ENCODE peak calls at places on chromosomes 3 and 15, in six cellular contexts. A, I, G, O, K and C are unnamed samples.

GRCh38 chr3:114213669-114214541 is 23.5 kb downstream of the ZNF80 start:
- DNase-seq in K (peak), I (peak), A (no peak), G (no peak), O (no peak), C (no peak)

GRCh38 chr15:87816811-87817210 is 439.7 kb downstream of the NTRK3 start:
- DNase-seq in G (no peak), O (no peak), A (no peak), K (no peak), I (no peak), C (no peak)

GRCh38 chr3:142680710-142681109 is 43.1 kb upstream of the TRPC1 start:
- DNase-seq in O (no peak), A (no peak), K (no peak), I (no peak), G (no peak), C (no peak)

GRCh38 chr3:23455084-23455483 is 252.0 kb downstream of the UBE2E2 start:
- DNase-seq in I (no peak), G (no peak), K (no peak), A (no peak), O (no peak), C (no peak)

GRCh38 chr3:164004205-164004604 is 1074.1 kb downstream of the SI start:
- DNase-seq in K (no peak), A (no peak), O (no peak), G (no peak), I (no peak), C (no peak)

GRCh38 chr15:74259324-74259712 is 23.2 kb downstream of the CCDC33 start:
- DNase-seq in G (no peak), K (no peak), A (no peak), I (no peak), O (no peak), C (no peak)

GRCh38 chr3:12120374-12121140 is 38.2 kb downstream of the TIMP4 start:
- DNase-seq in A (no peak), K (no peak), O (no peak), I (no peak), G (no peak), C (no peak)

GRCh38 chr15:69939513-69940440 is 157.9 kb downstream of the TLE3 start:
- DNase-seq in G (no peak), A (no peak), I (no peak), K (no peak), O (no peak), C (no peak)

GRCh38 chr15:25939122-25939521 is 76.0 kb upstream of the ATP10A start:
- DNase-seq in I (no peak), K (no peak), O (no peak), G (no peak), A (no peak), C (no peak)

GRCh38 chr3:45060165-45060897 is 34.2 kb downstream of the CLEC3B start:
- DNase-seq in O (no peak), I (no peak), K (no peak), A (no peak), G (no peak), C (no peak)

GRCh38 chr3:115518100-115518852 is 105.0 kb upstream of the GAP43 start:
- DNase-seq in O (peak), K (no peak), I (no peak), A (peak), G (no peak), C (no peak)

GRCh38 chr15:79903626-79904025 is 6.8 kb upstream of the MTHFS start:
- DNase-seq in A (no peak), K (no peak), G (no peak), I (no peak), O (no peak), C (no peak)

GRCh38 chr3:24067483-24067882 is 122.4 kb downstream of the NR1D2 start:
- DNase-seq in O (no peak), A (no peak), G (no peak), I (no peak), K (no peak), C (no peak)

GRCh38 chr3:138124188-138124587 is 8.0 kb downstream of the A4GNT start:
- DNase-seq in G (no peak), I (no peak), K (no peak), A (no peak), O (no peak), C (no peak)

GRCh38 chr3:5427021-5427420 is 239.5 kb downstream of the EDEM1 start:
- DNase-seq in K (no peak), O (no peak), A (no peak), G (no peak), I (no peak), C (no peak)

GRCh38 chr3:184196536-184196935 is 10.5 kb downstream of the ABCF3 start:
- DNase-seq in K (no peak), I (no peak), A (peak), G (no peak), O (no peak), C (no peak)

GRCh38 chr3:46193436-46193835 is 14.7 kb downstream of the CCR1 start:
- DNase-seq in K (no peak), O (no peak), G (no peak), A (no peak), I (no peak), C (no peak)

GRCh38 chr3:71035886-71036285 is 547.6 kb downstream of the FOXP1 start:
- DNase-seq in I (no peak), O (no peak), A (no peak), G (no peak), K (no peak), C (no peak)

GRCh38 chr3:71087109-71088018 is 496.2 kb downstream of the FOXP1 start:
- DNase-seq in I (peak), G (no peak), O (no peak), K (peak), A (no peak), C (no peak)

GRCh38 chr3:197466586-197467399 is 89.0 kb downstream of the BDH1 start:
- DNase-seq in O (no peak), A (no peak), G (no peak), K (no peak), I (no peak), C (no peak)

GRCh38 chr15:27490867-27491595 is 520.0 kb downstream of the GABRG3 start:
- DNase-seq in I (no peak), K (no peak), O (no peak), G (no peak), A (no peak), C (no peak)

GRCh38 chr3:4739289-4740236 is 239.7 kb upstream of the BHLHE40 start:
- DNase-seq in A (no peak), I (no peak), K (peak), O (no peak), G (no peak), C (no peak)

GRCh38 chr15:69704229-69704628 is 251.6 kb downstream of the RPLP1 start:
- DNase-seq in O (no peak), I (no peak), G (no peak), K (no peak), A (no peak), C (peak)

GRCh38 chr15:85646538-85647091 is 148.1 kb downstream of the KLHL25 start:
- DNase-seq in K (peak), I (peak), A (no peak), O (no peak), G (no peak), C (no peak)

GRCh38 chr3:168622795-168623194 is 527.1 kb upstream of the GOLIM4 start:
- DNase-seq in G (no peak), K (no peak), A (no peak), O (no peak), I (no peak), C (no peak)

GRCh38 chr15:83698294-83698693 is 44.4 kb downstream of the ADAMTSL3 start:
- DNase-seq in O (peak), G (peak), A (peak), I (no peak), K (no peak), C (peak)

GRCh38 chr15:76134537-76134936 is 74.8 kb downstream of the TMEM266 start:
- DNase-seq in O (no peak), A (no peak), I (no peak), K (no peak), G (no peak), C (no peak)

GRCh38 chr15:73601449-73602425 is 31.5 kb downstream of the NPTN start:
- DNase-seq in O (peak), I (no peak), A (no peak), K (no peak), G (no peak), C (peak)

GRCh38 chr3:171790898-171791694 is 19.2 kb downstream of the PLD1 start:
- DNase-seq in G (no peak), A (no peak), O (no peak), I (no peak), K (no peak), C (no peak)

GRCh38 chr15:50884583-50884982 is 23.9 kb upstream of the AP4E1 start:
- DNase-seq in A (no peak), O (no peak), I (no peak), G (no peak), K (no peak), C (no peak)

GRCh38 chr3:41202834-41203345 is 3.6 kb downstream of the CTNNB1 start:
- DNase-seq in O (no peak), A (no peak), I (no peak), G (no peak), K (no peak), C (no peak)

GRCh38 chr3:77042892-77043291 is 3.0 kb downstream of the ROBO2 start:
- DNase-seq in G (no peak), K (no peak), I (no peak), O (no peak), A (no peak), C (no peak)

GRCh38 chr3:31054032-31054431 is 159.6 kb upstream of the GADL1 start:
- DNase-seq in O (no peak), A (no peak), G (no peak), K (no peak), I (no peak), C (no peak)

GRCh38 chr3:140420621-140421357 is 257.1 kb upstream of the TRIM42 start:
- DNase-seq in K (no peak), O (no peak), G (no peak), I (no peak), A (no peak), C (no peak)

GRCh38 chr15:78007965-78008886 is 69.3 kb downstream of the TBC1D2B start:
- DNase-seq in K (no peak), G (peak), I (no peak), A (peak), O (peak), C (peak)